ENCODE peak calls at places on chromosomes 7 and 10, in eight cellular contexts. U is stimulated activated CD4-positive, alpha-beta T cell treated with anti-CD3 and anti-CD28 coated beads, Interleukin-15, amount 100 ng/mL, for 24 hours; E is CD8-positive, alpha-beta T cell; O is A549; D is NCI-H1694; B is GM03348; H is pons; P is heart left ventricle. N is an unnamed sample.

GRCh38 chr7:26489906-26490305 is 198.2 kb downstream of the SNX10 start:
- DNase-seq in U (no peak), P (no peak), H (no peak), D (no peak), O (no peak), B (no peak), E (no peak), N (no peak)

GRCh38 chr7:80900583-80901576 is 18.0 kb downstream of the SEMA3C start:
- DNase-seq in U (no peak), E (no peak), O (no peak), B (peak; percentile 51), H (peak; percentile 82), P (no peak), D (no peak), N (no peak)

GRCh38 chr7:96729795-96730194 is 20.1 kb upstream of the SEM1 start:
- DNase-seq in O (no peak), H (no peak), P (no peak), E (no peak), B (no peak), D (no peak), U (no peak), N (no peak)

GRCh38 chr10:75956624-75957023 is 525.2 kb downstream of the LRMDA start:
- DNase-seq in P (no peak), B (no peak), E (no peak), D (no peak), H (no peak), U (no peak), O (peak; percentile 37), N (no peak)

GRCh38 chr7:82534687-82535086 is 91.1 kb upstream of the CACNA2D1 start:
- DNase-seq in D (no peak), H (peak; percentile 12), O (peak; percentile 36), E (no peak), B (peak; percentile 35), U (no peak), P (no peak), N (peak; percentile 50)

GRCh38 chr7:33904680-33905388 is 505 bp upstream of the BMPER start:
- DNase-seq in D (no peak), U (peak; percentile 35), P (no peak), O (peak; percentile 46), B (peak; percentile 88), E (no peak), H (no peak), N (no peak)

GRCh38 chr7:111392976-111393762 is 169.1 kb downstream of the IMMP2L start:
- DNase-seq in D (no peak), O (no peak), B (peak; percentile 12), U (no peak), E (no peak), H (no peak), P (peak; percentile 13), N (no peak)

GRCh38 chr7:1889556-1890181 is 219.6 kb downstream of the ELFN1 start:
- DNase-seq in P (no peak), B (peak; percentile 66), D (no peak), H (no peak), U (no peak), O (no peak), E (peak; percentile 26), N (no peak)

GRCh38 chr7:510782-511281 is 8.8 kb downstream of the PDGFA start:
- DNase-seq in E (peak; percentile 11), O (no peak), D (no peak), B (no peak), H (no peak), U (no peak), P (no peak), N (no peak)

GRCh38 chr10:74071151-74071550 is 73.2 kb downstream of the VCL start:
- DNase-seq in O (no peak), E (no peak), B (peak; percentile 80), D (no peak), H (no peak), U (no peak), P (peak; percentile 40), N (no peak)

GRCh38 chr10:132197271-132198067 is 10.7 kb downstream of the DPYSL4 start:
- DNase-seq in D (no peak), U (no peak), E (no peak), B (no peak), P (no peak), H (no peak), O (no peak), N (no peak)

GRCh38 chr7:137682596-137682995 is 164.2 kb downstream of the DGKI start:
- DNase-seq in E (no peak), O (no peak), U (no peak), D (no peak), H (no peak), B (peak; percentile 78), P (no peak), N (no peak)

GRCh38 chr10:63491558-63492316 is 26.0 kb upstream of the JMJD1C start:
- DNase-seq in H (no peak), P (no peak), E (no peak), O (no peak), D (no peak), B (peak; percentile 82), U (no peak), N (peak; percentile 6)

GRCh38 chr7:145986248-145986874 is 130.2 kb upstream of the CNTNAP2 start:
- DNase-seq in O (no peak), B (no peak), U (no peak), P (no peak), D (no peak), E (no peak), H (no peak), N (no peak)

GRCh38 chr10:36725581-36726520 is 399.5 kb upstream of the ANKRD30A start:
- DNase-seq in D (peak; percentile 82), B (peak; percentile 82), E (no peak), O (peak; percentile 86), P (peak; percentile 11), H (peak; percentile 52), U (no peak), N (peak; percentile 75)

GRCh38 chr7:4479367-4480039 is 202.6 kb upstream of the FOXK1 start:
- DNase-seq in D (peak; percentile 67), B (peak; percentile 21), E (no peak), O (peak; percentile 79), U (peak; percentile 37), P (no peak), H (peak; percentile 42), N (peak; percentile 14)

GRCh38 chr10:15433850-15434537 is 62.9 kb upstream of the FAM171A1 start:
- DNase-seq in U (peak; percentile 40), D (peak; percentile 45), O (peak; percentile 50), B (peak; percentile 66), P (peak; percentile 33), E (no peak), H (peak; percentile 73), N (peak; percentile 10)

GRCh38 chr7:152120210-152120609 is 94.7 kb downstream of the GALNT11 start:
- DNase-seq in E (no peak), P (no peak), D (no peak), B (no peak), O (no peak), H (no peak), U (no peak), N (no peak)

GRCh38 chr7:34187908-34188307 is 282.6 kb downstream of the BMPER start:
- DNase-seq in D (no peak), E (no peak), O (no peak), H (no peak), B (no peak), P (no peak), U (no peak), N (no peak)

GRCh38 chr7:1854521-1855395 is 184.7 kb downstream of the ELFN1 start:
- DNase-seq in H (no peak), P (no peak), B (no peak), U (no peak), E (peak; percentile 22), D (no peak), O (no peak), N (no peak)

GRCh38 chr7:149330914-149331567 is 69.0 kb downstream of the ZNF783 start:
- DNase-seq in B (no peak), O (peak; percentile 19), U (no peak), H (no peak), D (no peak), P (no peak), E (no peak), N (no peak)

GRCh38 chr10:69874464-69874863 is 72.8 kb downstream of the COL13A1 start:
- DNase-seq in O (peak; percentile 38), H (no peak), D (peak; percentile 23), P (no peak), E (no peak), U (no peak), B (peak; percentile 80), N (no peak)

GRCh38 chr10:73576178-73576889 is 14.8 kb downstream of the USP54 start:
- DNase-seq in P (peak; percentile 34), B (peak; percentile 83), H (peak; percentile 62), O (peak; percentile 19), D (no peak), U (no peak), E (no peak), N (no peak)

GRCh38 chr7:72183835-72184234 is 228.3 kb downstream of the CALN1 start:
- DNase-seq in E (no peak), H (no peak), U (no peak), B (no peak), O (peak; percentile 33), D (peak; percentile 1), P (no peak), N (no peak)

GRCh38 chr7:36309301-36309700 is 80.4 kb upstream of the ANLN start:
- DNase-seq in P (no peak), U (no peak), O (no peak), E (no peak), D (no peak), H (no peak), B (no peak), N (no peak)

GRCh38 chr10:19704544-19704943 is 111.7 kb upstream of the PLXDC2 start:
- DNase-seq in B (no peak), E (no peak), H (no peak), O (no peak), D (no peak), U (no peak), P (no peak), N (no peak)

GRCh38 chr10:26647602-26648244 is 49.8 kb upstream of the PDSS1 start:
- DNase-seq in O (no peak), E (no peak), D (no peak), U (no peak), P (no peak), B (no peak), H (no peak), N (no peak)

GRCh38 chr10:6121144-6121543 is 32.3 kb downstream of the RBM17 start:
- DNase-seq in O (no peak), U (no peak), P (no peak), E (no peak), B (no peak), H (no peak), D (no peak), N (no peak)

GRCh38 chr10:122114156-122114747 is 125.3 kb downstream of the TACC2 start:
- DNase-seq in P (peak; percentile 51), E (no peak), U (no peak), B (peak; percentile 39), H (no peak), O (no peak), D (no peak), N (no peak)